ENCODE peak calls at places on chromosome 10, in four cellular contexts. D is testis, E is spleen, F is tibial nerve. R is an unnamed sample.

GRCh38 chr10:123213192-123213591 is 59.0 kb downstream of the BUB3 start:
- DNase-seq in D (no peak), E (no peak), F (no peak), R (no peak)

GRCh38 chr10:110993024-110993693 is 73.8 kb downstream of the SHOC2 start:
- DNase-seq in D (no peak), E (no peak), F (no peak), R (no peak)

GRCh38 chr10:15627617-15628196 is 92.0 kb downstream of the ITGA8 start:
- DNase-seq in D (no peak), E (no peak), F (no peak), R (no peak)

GRCh38 chr10:17865351-17865750 is 56.2 kb downstream of the MRC1 start:
- DNase-seq in D (no peak), E (no peak), F (no peak), R (no peak)

GRCh38 chr10:21263266-21263803 is 262.1 kb downstream of the SKIDA1 start:
- DNase-seq in D (no peak), E (peak; percentile 24), F (no peak), R (no peak)

GRCh38 chr10:16505168-16505567 is 16.5 kb downstream of the C1QL3 start:
- DNase-seq in D (no peak), E (no peak), F (no peak), R (no peak)

GRCh38 chr10:116170815-116171250 is 102.2 kb downstream of the GFRA1 start:
- DNase-seq in D (no peak), E (no peak), F (no peak), R (no peak)

GRCh38 chr10:16986406-16987128 is 143.0 kb downstream of the CUBN start:
- DNase-seq in D (no peak), E (no peak), F (no peak), R (no peak)

GRCh38 chr10:43045631-43046287 is 31.1 kb upstream of the RET start:
- DNase-seq in D (no peak), E (peak; percentile 58), F (peak; percentile 6), R (no peak)

GRCh38 chr10:117342638-117343037 is 32.6 kb downstream of the PDZD8 start:
- DNase-seq in D (no peak), E (no peak), F (no peak), R (no peak)

GRCh38 chr10:30811665-30812017 is 182.1 kb upstream of the LYZL2 start:
- DNase-seq in D (no peak), E (no peak), F (no peak), R (no peak)

GRCh38 chr10:128027822-128028507 is 98.3 kb downstream of the MKI67 start:
- DNase-seq in D (no peak), E (no peak), F (no peak), R (no peak)

GRCh38 chr10:100996678-100997363 is 2.8 kb upstream of the LZTS2 start:
- DNase-seq in D (peak; percentile 46), E (peak; percentile 91), F (no peak), R (no peak)
- TF ChIP-seq POLR2A in D (no peak), E (no peak), F (peak; percentile 32), R (no peak)

DNA sequence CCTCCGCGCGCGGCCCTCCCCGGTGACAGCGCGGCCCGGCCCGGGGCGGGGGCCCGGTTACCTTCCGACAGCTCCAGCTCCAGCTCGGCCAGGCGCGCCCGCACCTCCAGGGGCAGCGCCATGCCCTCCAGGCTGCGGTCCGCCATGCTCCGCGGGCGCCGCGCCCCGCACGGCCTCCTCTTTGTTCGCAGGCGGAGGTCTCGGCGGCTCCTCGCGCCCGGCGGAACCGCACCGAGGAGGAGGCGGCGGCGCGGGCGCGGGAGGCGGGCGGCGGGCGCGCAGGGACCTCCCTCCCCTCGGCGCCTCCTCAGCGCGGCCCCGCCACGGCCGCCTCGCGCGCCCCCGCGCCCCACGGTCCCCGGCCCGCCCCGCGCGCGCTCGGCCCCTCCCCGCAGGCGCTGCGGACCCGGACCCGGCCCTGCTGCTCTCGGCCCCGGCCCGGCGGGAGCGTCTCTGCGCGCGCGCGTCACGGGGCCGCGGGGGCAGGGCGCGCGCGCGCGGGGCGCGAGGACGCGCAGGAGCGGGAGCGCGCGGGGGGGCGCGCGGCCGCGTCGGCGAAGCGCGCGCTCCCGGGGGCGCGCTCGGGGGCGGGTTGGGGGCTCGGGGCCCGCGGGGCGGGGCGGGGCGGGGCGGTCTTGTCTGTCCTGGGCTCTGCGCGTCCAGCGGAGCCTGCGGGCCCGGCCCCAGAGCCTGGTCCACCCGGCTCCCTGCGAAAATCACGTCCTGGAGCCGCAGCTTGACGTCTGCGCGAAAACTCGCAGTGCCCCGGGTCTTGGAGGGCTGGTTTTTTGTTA is at the start of gene DIP2C:
- DNase-seq in D (peak; percentile 84), E (no peak), F (peak; percentile 54), R (no peak)
- H3K4me3 ChIP-seq in D (peak within 1 kb of the TSS; percentile 73), E (peak within 1 kb of the TSS; percentile 49), F (peak within 1 kb of the TSS; percentile 88), R (peak within 1 kb of the TSS; percentile 87)

GRCh38 chr10:11227103-11227502 is 209.4 kb downstream of the CELF2 start:
- DNase-seq in D (no peak), E (no peak), F (no peak), R (no peak)

GRCh38 chr10:11232222-11232961 is 214.7 kb downstream of the CELF2 start:
- DNase-seq in D (no peak), E (no peak), F (no peak), R (no peak)

GRCh38 chr10:11231285-11231684 is 213.6 kb downstream of the CELF2 start:
- DNase-seq in D (no peak), E (no peak), F (no peak), R (no peak)

GRCh38 chr10:11229893-11230292 is 212.2 kb downstream of the CELF2 start:
- DNase-seq in D (no peak), E (no peak), F (no peak), R (no peak)

DNA sequence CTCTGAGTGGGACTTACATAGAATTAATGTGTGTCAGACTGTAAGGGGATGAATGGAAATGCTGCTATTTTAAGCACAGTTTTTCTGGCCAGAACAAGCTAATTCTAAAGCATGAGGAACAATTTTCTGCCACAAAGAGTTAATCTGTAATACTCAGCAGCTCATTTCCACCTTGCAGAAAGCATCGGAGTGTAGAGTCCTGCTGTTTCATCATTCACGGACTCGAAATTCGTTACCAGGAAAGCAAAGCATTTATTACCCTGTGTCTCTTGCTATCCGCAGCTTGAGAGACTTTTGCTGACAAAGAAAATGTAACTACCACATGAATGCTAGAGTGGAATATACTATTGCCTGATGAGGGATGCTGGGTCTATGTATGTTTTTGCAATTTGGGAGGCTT is 213.0 kb downstream of the CELF2 start:
- DNase-seq in D (no peak), E (no peak), F (no peak), R (no peak)
- H3K4me1 ChIP-seq in D (no peaks in the 10 kb centered on the region), E (peaks cover 67% of the 10 kb centered on the region), F (peaks cover 4% of the 10 kb centered on the region), R (peaks cover 7% of the 10 kb centered on the region)

GRCh38 chr10:88990528-88991160 is at the start of gene FAS:
- DNase-seq in D (peak; percentile 68), E (peak; percentile 94), F (peak; percentile 59), R (peak; percentile 38)
- TF ChIP-seq POLR2A in D (no peak), E (no peak), F (peak; percentile 38), R (no peak)

R was measured in esophagus squamous epithelium.